ENCODE peak calls at places on chromosome 17, in nine cellular contexts. One of them, this sample, is unnamed. For H3K36me3, the result is how much of the 10 kb centered on the place peaks cover.

GRCh38 chr17:76379275-76379641 is 5.2 kb upstream of the SPHK1 start:
- DNase-seq in H1: no peak
- DNase-seq in OCI-LY7: no peak
- DNase-seq in PC-3: no peak
- DNase-seq in right lobe of liver: no peak
- DNase-seq in heart left ventricle: no peak
- DNase-seq in astrocyte: no peak
- DNase-seq in adrenal gland: no peak
- DNase-seq in heart right ventricle: no peak
- DNase-seq in this sample: no peak

GRCh38 chr17:75365009-75365930 is 40.2 kb downstream of the GRB2 start:
- DNase-seq in H1: no peak
- DNase-seq in OCI-LY7: peak
- DNase-seq in PC-3: no peak
- DNase-seq in right lobe of liver: no peak
- DNase-seq in heart left ventricle: no peak
- DNase-seq in astrocyte: peak
- DNase-seq in adrenal gland: no peak
- DNase-seq in heart right ventricle: no peak
- DNase-seq in this sample: no peak

GRCh38 chr17:80362428-80363119 is 52.4 kb upstream of the ENDOV start:
- DNase-seq in H1: no peak
- DNase-seq in OCI-LY7: no peak
- DNase-seq in PC-3: no peak
- DNase-seq in right lobe of liver: no peak
- DNase-seq in heart left ventricle: no peak
- DNase-seq in astrocyte: peak
- DNase-seq in adrenal gland: peak
- DNase-seq in heart right ventricle: no peak
- DNase-seq in this sample: no peak

GRCh38 chr17:6509921-6510320 is 46.4 kb downstream of the PITPNM3 start:
- DNase-seq in H1: no peak
- DNase-seq in OCI-LY7: no peak
- DNase-seq in PC-3: no peak
- DNase-seq in right lobe of liver: no peak
- DNase-seq in heart left ventricle: no peak
- DNase-seq in astrocyte: no peak
- DNase-seq in adrenal gland: no peak
- DNase-seq in heart right ventricle: no peak
- DNase-seq in this sample: no peak

GRCh38 chr17:65131946-65132345 is 5.2 kb upstream of the RGS9 start:
- DNase-seq in H1: no peak
- DNase-seq in OCI-LY7: no peak
- DNase-seq in PC-3: peak
- DNase-seq in right lobe of liver: peak
- DNase-seq in heart left ventricle: no peak
- DNase-seq in astrocyte: peak
- DNase-seq in adrenal gland: no peak
- DNase-seq in heart right ventricle: no peak
- DNase-seq in this sample: no peak

GRCh38 chr17:29358421-29358820 is 31.7 kb upstream of the TAOK1 start:
- DNase-seq in H1: no peak
- DNase-seq in OCI-LY7: no peak
- DNase-seq in PC-3: no peak
- DNase-seq in right lobe of liver: no peak
- DNase-seq in heart left ventricle: no peak
- DNase-seq in astrocyte: peak
- DNase-seq in adrenal gland: no peak
- DNase-seq in heart right ventricle: no peak
- DNase-seq in this sample: no peak

GRCh38 chr17:69402052-69402451 is 12.4 kb upstream of the MAP2K6 start:
- DNase-seq in H1: no peak
- DNase-seq in OCI-LY7: no peak
- DNase-seq in PC-3: peak
- DNase-seq in right lobe of liver: no peak
- DNase-seq in heart left ventricle: no peak
- DNase-seq in astrocyte: no peak
- DNase-seq in adrenal gland: no peak
- DNase-seq in heart right ventricle: no peak
- DNase-seq in this sample: no peak

GRCh38 chr17:73546770-73547345 is 97.4 kb downstream of the SDK2 start:
- DNase-seq in H1: peak
- DNase-seq in OCI-LY7: peak
- DNase-seq in PC-3: peak
- DNase-seq in right lobe of liver: no peak
- DNase-seq in heart left ventricle: no peak
- DNase-seq in astrocyte: no peak
- DNase-seq in adrenal gland: peak
- DNase-seq in heart right ventricle: peak
- DNase-seq in this sample: peak

GRCh38 chr17:67588326-67588725 is 129.4 kb upstream of the NOL11 start:
- DNase-seq in H1: no peak
- DNase-seq in OCI-LY7: no peak
- DNase-seq in PC-3: no peak
- DNase-seq in right lobe of liver: no peak
- DNase-seq in heart left ventricle: no peak
- DNase-seq in astrocyte: no peak
- DNase-seq in adrenal gland: peak
- DNase-seq in heart right ventricle: no peak
- DNase-seq in this sample: no peak

GRCh38 chr17:61852857-61853256 is 10.5 kb downstream of the BRIP1 start:
- DNase-seq in H1: no peak
- DNase-seq in OCI-LY7: no peak
- DNase-seq in PC-3: no peak
- DNase-seq in right lobe of liver: no peak
- DNase-seq in heart left ventricle: no peak
- DNase-seq in astrocyte: no peak
- DNase-seq in adrenal gland: no peak
- DNase-seq in heart right ventricle: no peak
- DNase-seq in this sample: no peak

GRCh38 chr17:19464033-19465026 is 53.3 kb downstream of the RNF112 start:
- DNase-seq in H1: no peak
- DNase-seq in OCI-LY7: peak
- DNase-seq in PC-3: no peak
- DNase-seq in right lobe of liver: no peak
- DNase-seq in heart left ventricle: no peak
- DNase-seq in astrocyte: no peak
- DNase-seq in adrenal gland: peak
- DNase-seq in heart right ventricle: no peak
- DNase-seq in this sample: no peak
- H3K27ac ChIP-seq in H1: no peak
- H3K27ac ChIP-seq in OCI-LY7: peak
- H3K27ac ChIP-seq in PC-3: no peak
- H3K27ac ChIP-seq in right lobe of liver: no peak
- H3K27ac ChIP-seq in heart left ventricle: no peak
- H3K27ac ChIP-seq in astrocyte: no peak
- H3K27ac ChIP-seq in adrenal gland: no peak
- H3K27ac ChIP-seq in heart right ventricle: no peak
- H3K27ac ChIP-seq in this sample: peak

GRCh38 chr17:32112416-32112815 is 29.9 kb upstream of the RHOT1 start:
- DNase-seq in H1: peak
- DNase-seq in OCI-LY7: no peak
- DNase-seq in PC-3: no peak
- DNase-seq in right lobe of liver: no peak
- DNase-seq in heart left ventricle: no peak
- DNase-seq in astrocyte: no peak
- DNase-seq in adrenal gland: peak
- DNase-seq in heart right ventricle: no peak
- DNase-seq in this sample: no peak

GRCh38 chr17:32110596-32110995 is 31.7 kb upstream of the RHOT1 start:
- DNase-seq in H1: peak
- DNase-seq in OCI-LY7: no peak
- DNase-seq in PC-3: no peak
- DNase-seq in right lobe of liver: no peak
- DNase-seq in heart left ventricle: no peak
- DNase-seq in astrocyte: no peak
- DNase-seq in adrenal gland: no peak
- DNase-seq in heart right ventricle: no peak
- DNase-seq in this sample: no peak

GRCh38 chr17:32114536-32114935 is 27.8 kb upstream of the RHOT1 start:
- DNase-seq in H1: no peak
- DNase-seq in OCI-LY7: peak
- DNase-seq in PC-3: no peak
- DNase-seq in right lobe of liver: no peak
- DNase-seq in heart left ventricle: no peak
- DNase-seq in astrocyte: no peak
- DNase-seq in adrenal gland: no peak
- DNase-seq in heart right ventricle: no peak
- DNase-seq in this sample: no peak

GRCh38 chr17:32116937-32117336 is 25.4 kb upstream of the RHOT1 start:
- DNase-seq in H1: no peak
- DNase-seq in OCI-LY7: no peak
- DNase-seq in PC-3: no peak
- DNase-seq in right lobe of liver: no peak
- DNase-seq in heart left ventricle: no peak
- DNase-seq in astrocyte: no peak
- DNase-seq in adrenal gland: no peak
- DNase-seq in heart right ventricle: no peak
- DNase-seq in this sample: no peak

DNA sequence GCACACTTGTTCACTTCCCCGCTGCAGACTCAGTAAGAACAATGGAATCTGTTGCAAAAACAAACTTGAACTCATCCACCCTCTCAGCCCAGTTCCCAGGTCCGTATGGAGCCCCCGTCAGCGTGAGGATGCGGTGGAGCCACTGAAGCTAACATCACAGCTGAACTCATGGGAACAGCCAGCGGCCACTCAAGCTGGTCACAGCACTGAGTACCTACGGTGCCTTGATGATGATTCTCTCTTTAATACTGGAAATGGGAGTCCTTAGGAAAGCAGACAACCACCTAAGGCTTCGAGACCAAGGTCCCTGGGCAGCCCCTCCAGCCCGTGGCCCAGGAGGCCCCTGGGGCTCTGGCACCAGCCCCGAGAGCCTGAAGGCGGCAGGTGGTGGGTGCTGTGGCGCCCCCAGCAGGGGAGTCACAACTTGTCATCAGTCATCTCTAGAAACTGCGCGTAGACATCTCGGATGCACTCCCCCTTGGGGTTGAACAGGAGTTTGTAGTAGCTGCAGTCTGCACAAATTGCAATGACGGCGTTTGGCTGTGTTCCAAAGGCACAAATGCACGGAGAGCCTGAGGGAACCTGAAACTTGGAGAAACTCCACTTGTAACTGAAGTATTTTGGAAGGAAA is 31.0 kb upstream of the RHOT1 start:
- DNase-seq in H1: peak
- DNase-seq in OCI-LY7: peak
- DNase-seq in PC-3: peak
- DNase-seq in right lobe of liver: no peak
- DNase-seq in heart left ventricle: no peak
- DNase-seq in astrocyte: peak
- DNase-seq in adrenal gland: peak
- DNase-seq in heart right ventricle: peak
- DNase-seq in this sample: no peak
- TF ChIP-seq CTCF in H1: peak
- TF ChIP-seq CTCF in OCI-LY7: peak
- TF ChIP-seq CTCF in PC-3: peak
- TF ChIP-seq CTCF in right lobe of liver: no peak
- TF ChIP-seq CTCF in heart left ventricle: no peak
- TF ChIP-seq CTCF in astrocyte: peak
- TF ChIP-seq CTCF in adrenal gland: peak
- TF ChIP-seq CTCF in heart right ventricle: peak
- TF ChIP-seq CTCF in this sample: no peak

GRCh38 chr17:42817866-42818265 is 6.2 kb downstream of the BECN1 start:
- DNase-seq in H1: no peak
- DNase-seq in OCI-LY7: no peak
- DNase-seq in PC-3: no peak
- DNase-seq in right lobe of liver: no peak
- DNase-seq in heart left ventricle: no peak
- DNase-seq in astrocyte: peak
- DNase-seq in adrenal gland: no peak
- DNase-seq in heart right ventricle: no peak
- DNase-seq in this sample: no peak
- H3K36me3 ChIP-seq in H1: half or more
- H3K36me3 ChIP-seq in OCI-LY7: half or more
- H3K36me3 ChIP-seq in PC-3: under half
- H3K36me3 ChIP-seq in right lobe of liver: half or more
- H3K36me3 ChIP-seq in heart left ventricle: under half
- H3K36me3 ChIP-seq in astrocyte: half or more
- H3K36me3 ChIP-seq in adrenal gland: half or more
- H3K36me3 ChIP-seq in heart right ventricle: half or more
- H3K36me3 ChIP-seq in this sample: half or more

GRCh38 chr17:41800601-41801373 is 11.0 kb downstream of the P3H4 start:
- DNase-seq in H1: peak
- DNase-seq in OCI-LY7: peak
- DNase-seq in PC-3: peak
- DNase-seq in right lobe of liver: no peak
- DNase-seq in heart left ventricle: no peak
- DNase-seq in astrocyte: peak
- DNase-seq in adrenal gland: no peak
- DNase-seq in heart right ventricle: no peak
- DNase-seq in this sample: peak

GRCh38 chr17:41799366-41799765 is 12.4 kb downstream of the P3H4 start:
- DNase-seq in H1: no peak
- DNase-seq in OCI-LY7: no peak
- DNase-seq in PC-3: peak
- DNase-seq in right lobe of liver: no peak
- DNase-seq in heart left ventricle: no peak
- DNase-seq in astrocyte: no peak
- DNase-seq in adrenal gland: no peak
- DNase-seq in heart right ventricle: no peak
- DNase-seq in this sample: no peak

GRCh38 chr17:41797377-41797776 is 10.9 kb upstream of the JUP start:
- DNase-seq in H1: no peak
- DNase-seq in OCI-LY7: no peak
- DNase-seq in PC-3: no peak
- DNase-seq in right lobe of liver: no peak
- DNase-seq in heart left ventricle: no peak
- DNase-seq in astrocyte: no peak
- DNase-seq in adrenal gland: no peak
- DNase-seq in heart right ventricle: no peak
- DNase-seq in this sample: no peak

GRCh38 chr17:41802961-41803682 is 8.6 kb downstream of the P3H4 start:
- DNase-seq in H1: no peak
- DNase-seq in OCI-LY7: no peak
- DNase-seq in PC-3: no peak
- DNase-seq in right lobe of liver: no peak
- DNase-seq in heart left ventricle: no peak
- DNase-seq in astrocyte: no peak
- DNase-seq in adrenal gland: no peak
- DNase-seq in heart right ventricle: no peak
- DNase-seq in this sample: no peak

DNA sequence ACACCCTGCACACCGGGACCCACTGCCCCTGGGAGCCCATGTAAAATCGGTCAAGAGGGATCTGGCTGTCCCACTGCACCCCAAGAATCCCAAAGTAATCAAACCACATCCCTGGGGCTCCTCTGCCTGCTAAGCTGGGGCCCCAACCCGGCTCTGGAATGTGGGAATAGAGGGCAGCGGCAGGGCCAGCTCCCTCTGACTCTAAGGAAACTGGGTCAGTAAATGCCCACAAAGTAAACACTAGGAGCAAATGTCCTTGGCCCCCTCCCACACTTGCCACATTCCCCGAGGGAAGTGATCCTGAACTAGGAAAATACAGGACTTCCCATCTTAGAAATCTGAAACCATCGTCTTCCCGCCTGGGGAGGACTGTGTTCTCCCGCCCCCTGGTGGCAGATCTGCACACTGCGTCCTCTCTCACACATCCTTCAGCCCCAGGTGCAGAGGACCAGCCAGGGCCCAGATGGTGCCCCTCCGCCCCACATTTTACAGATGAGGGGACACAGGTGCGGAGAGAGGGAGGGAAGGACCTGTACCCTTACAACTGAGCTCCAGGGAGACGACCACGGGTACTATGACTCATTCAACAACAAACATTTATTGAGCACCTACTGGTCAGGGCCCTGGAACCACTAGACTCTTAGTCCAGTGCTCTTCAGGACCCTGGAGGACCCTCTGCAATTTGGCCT is 10.2 kb downstream of the P3H4 start:
- DNase-seq in H1: peak
- DNase-seq in OCI-LY7: peak
- DNase-seq in PC-3: peak
- DNase-seq in right lobe of liver: peak
- DNase-seq in heart left ventricle: peak
- DNase-seq in astrocyte: peak
- DNase-seq in adrenal gland: peak
- DNase-seq in heart right ventricle: peak
- DNase-seq in this sample: peak
- H3K27ac ChIP-seq in H1: peak
- H3K27ac ChIP-seq in OCI-LY7: no peak
- H3K27ac ChIP-seq in PC-3: peak
- H3K27ac ChIP-seq in right lobe of liver: no peak
- H3K27ac ChIP-seq in heart left ventricle: no peak
- H3K27ac ChIP-seq in astrocyte: no peak
- H3K27ac ChIP-seq in adrenal gland: no peak
- H3K27ac ChIP-seq in heart right ventricle: peak
- H3K27ac ChIP-seq in this sample: peak